ENCODE peak calls at places on chromosome 22, in six cellular contexts. X is transverse colon, G is GM23338, H is HCT116, L is endothelial cell of umbilical vein, B is breast epithelium. N is an unnamed sample.

GRCh38 chr22:22814666-22815396 is 72.8 kb upstream of the IGLL5 start:
- DNase-seq in H (no peak), G (no peak), B (no peak), X (no peak), L (no peak), N (no peak)

GRCh38 chr22:22657712-22658111 is 13.3 kb downstream of the GGTLC2 start:
- DNase-seq in B (no peak), L (no peak), X (no peak), H (no peak), G (no peak), N (no peak)

GRCh38 chr22:22673628-22674027 is 29.2 kb downstream of the GGTLC2 start:
- DNase-seq in X (no peak), G (no peak), L (no peak), B (no peak), H (no peak), N (no peak)

GRCh38 chr22:36289406-36289870 is 36.5 kb downstream of the APOL1 start:
- DNase-seq in X (no peak), B (no peak), H (no peak), L (no peak), G (no peak), N (no peak)

GRCh38 chr22:47543447-47543846 is 781.0 kb downstream of the TBC1D22A start:
- DNase-seq in L (no peak), H (no peak), X (no peak), B (no peak), G (no peak), N (no peak)

GRCh38 chr22:17302616-17303015 is 66.6 kb upstream of the CECR2 start:
- DNase-seq in X (no peak), G (no peak), H (no peak), L (no peak), B (no peak), N (no peak)

GRCh38 chr22:22144858-22145257 is 99.7 kb upstream of the VPREB1 start:
- DNase-seq in L (no peak), X (no peak), G (peak), B (no peak), H (no peak), N (no peak)

GRCh38 chr22:46391486-46392136 is 56.1 kb downstream of the TRMU start:
- DNase-seq in B (no peak), X (no peak), G (no peak), H (no peak), L (no peak), N (no peak)

GRCh38 chr22:44898236-44898635 is 111.6 kb downstream of the PHF21B start:
- DNase-seq in B (peak), H (no peak), L (no peak), G (no peak), X (peak), N (no peak)

GRCh38 chr22:45996241-45997076 is 19.5 kb upstream of the WNT7B start:
- DNase-seq in H (no peak), L (peak), X (peak), G (no peak), B (no peak), N (no peak)

GRCh38 chr22:20792221-20792965 is 18.5 kb downstream of the SERPIND1 start:
- DNase-seq in L (no peak), H (no peak), X (no peak), B (no peak), G (no peak), N (no peak)

GRCh38 chr22:38228873-38229740 is 27.3 kb downstream of the MAFF start:
- DNase-seq in L (peak), H (peak), X (peak), G (no peak), B (peak), N (no peak)
- TF ChIP-seq POLR2AphosphoS5 in L (peak), H (peak), X (peak), G (no peak), B (peak), N (no peak)

DNA sequence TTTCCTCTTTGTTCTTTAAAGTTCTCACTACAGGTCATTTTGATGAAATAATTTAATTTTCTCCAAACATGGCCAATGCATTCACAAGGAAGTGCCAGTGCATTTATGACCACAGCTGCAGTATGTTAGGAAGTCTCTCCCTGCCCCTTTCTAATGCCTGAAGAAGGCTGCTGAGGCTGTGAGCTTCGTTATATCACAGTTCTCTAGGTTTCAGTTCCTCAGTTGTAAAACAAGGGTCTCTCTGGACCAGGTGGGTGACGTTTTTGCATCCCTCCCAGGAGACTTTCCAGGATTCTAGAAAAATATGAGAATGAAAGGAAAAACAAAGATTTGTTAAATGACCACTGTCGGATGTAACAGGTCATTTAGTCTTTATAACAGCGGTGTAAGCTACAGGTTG is 171.6 kb downstream of the LARGE1 start:
- DNase-seq in H (no peak), L (no peak), B (no peak), G (no peak), X (no peak), N (no peak)
- TF ChIP-seq POLR2AphosphoS5 in H (no peak), L (no peak), B (no peak), G (no peak), X (no peak), N (no peak)

GRCh38 chr22:19606332-19607197 is 82.4 kb upstream of the CLDN5 start:
- DNase-seq in H (no peak), X (no peak), L (no peak), G (no peak), B (no peak), N (no peak)

GRCh38 chr22:19604711-19605268 is 80.6 kb upstream of the CLDN5 start:
- DNase-seq in H (no peak), L (peak), G (no peak), B (no peak), X (no peak), N (no peak)

GRCh38 chr22:19607198-19608113 is 83.2 kb upstream of the CLDN5 start:
- DNase-seq in X (peak), H (no peak), G (peak), L (peak), B (peak), N (no peak)

GRCh38 chr22:19605508-19606331 is 81.5 kb upstream of the CLDN5 start:
- DNase-seq in X (no peak), B (no peak), H (no peak), G (no peak), L (no peak), N (no peak)

DNA sequence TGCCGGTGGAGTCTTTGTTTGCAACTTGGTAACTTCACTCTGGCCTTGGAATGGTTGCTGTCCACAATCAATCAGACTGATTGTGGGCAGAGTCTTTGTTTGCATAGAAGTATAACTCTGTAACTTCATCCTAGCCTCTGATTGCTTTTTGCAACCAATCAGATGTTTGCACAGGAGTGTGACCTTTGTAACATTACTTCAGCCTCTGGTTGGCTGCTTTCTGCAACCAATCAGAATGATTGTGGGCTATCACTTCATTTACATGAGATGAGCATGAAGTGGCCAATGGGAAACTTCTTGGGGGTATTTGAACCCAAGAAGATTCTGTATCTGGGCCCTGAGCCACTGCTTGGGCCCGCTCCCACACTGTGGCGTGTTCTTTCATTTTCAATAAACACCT is 79.6 kb upstream of the CLDN5 start:
- DNase-seq in G (no peak), X (no peak), B (no peak), H (no peak), L (no peak), N (no peak)
- TF ChIP-seq POLR2AphosphoS5 in G (no peak), X (no peak), B (no peak), H (no peak), L (no peak), N (no peak)

DNA sequence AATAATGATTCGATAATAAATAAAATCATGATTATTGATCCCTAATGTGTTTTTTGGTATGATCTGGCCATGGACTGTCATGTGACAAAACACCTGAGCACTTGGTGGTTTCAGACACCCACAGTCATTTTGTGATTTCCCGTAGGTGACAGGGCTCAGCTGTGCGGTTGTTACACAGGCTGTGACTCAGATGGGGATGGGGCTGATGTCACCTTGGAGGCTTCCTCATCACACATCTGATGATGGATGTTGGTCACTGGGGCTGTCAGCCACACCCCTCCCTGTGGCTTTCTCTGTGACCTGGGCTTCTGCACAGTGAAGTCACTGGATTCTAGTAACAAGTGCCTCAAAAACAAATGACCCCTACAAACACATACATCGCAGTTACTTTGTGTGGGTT is 995.1 kb downstream of the BRD1 start:
- DNase-seq in L (no peak), X (no peak), G (no peak), H (no peak), B (no peak), N (no peak)
- TF ChIP-seq POLR2AphosphoS5 in L (no peak), X (no peak), G (no peak), H (no peak), B (no peak), N (no peak)

GRCh38 chr22:39519681-39520053 is 695 bp upstream of the ATF4 start:
- DNase-seq in B (no peak), H (no peak), G (peak), X (peak), L (no peak), N (no peak)

GRCh38 chr22:39518996-39519680 is 1.2 kb upstream of the ATF4 start:
- DNase-seq in B (no peak), L (no peak), H (no peak), G (no peak), X (peak), N (no peak)

GRCh38 chr22:39522567-39523300 is 2.4 kb downstream of the ATF4 start:
- DNase-seq in L (peak), G (no peak), X (peak), H (no peak), B (no peak), N (no peak)

GRCh38 chr22:39520054-39520873 is at the start of gene ATF4:
- DNase-seq in G (peak), X (peak), B (peak), L (peak), H (peak), N (peak)

DNA sequence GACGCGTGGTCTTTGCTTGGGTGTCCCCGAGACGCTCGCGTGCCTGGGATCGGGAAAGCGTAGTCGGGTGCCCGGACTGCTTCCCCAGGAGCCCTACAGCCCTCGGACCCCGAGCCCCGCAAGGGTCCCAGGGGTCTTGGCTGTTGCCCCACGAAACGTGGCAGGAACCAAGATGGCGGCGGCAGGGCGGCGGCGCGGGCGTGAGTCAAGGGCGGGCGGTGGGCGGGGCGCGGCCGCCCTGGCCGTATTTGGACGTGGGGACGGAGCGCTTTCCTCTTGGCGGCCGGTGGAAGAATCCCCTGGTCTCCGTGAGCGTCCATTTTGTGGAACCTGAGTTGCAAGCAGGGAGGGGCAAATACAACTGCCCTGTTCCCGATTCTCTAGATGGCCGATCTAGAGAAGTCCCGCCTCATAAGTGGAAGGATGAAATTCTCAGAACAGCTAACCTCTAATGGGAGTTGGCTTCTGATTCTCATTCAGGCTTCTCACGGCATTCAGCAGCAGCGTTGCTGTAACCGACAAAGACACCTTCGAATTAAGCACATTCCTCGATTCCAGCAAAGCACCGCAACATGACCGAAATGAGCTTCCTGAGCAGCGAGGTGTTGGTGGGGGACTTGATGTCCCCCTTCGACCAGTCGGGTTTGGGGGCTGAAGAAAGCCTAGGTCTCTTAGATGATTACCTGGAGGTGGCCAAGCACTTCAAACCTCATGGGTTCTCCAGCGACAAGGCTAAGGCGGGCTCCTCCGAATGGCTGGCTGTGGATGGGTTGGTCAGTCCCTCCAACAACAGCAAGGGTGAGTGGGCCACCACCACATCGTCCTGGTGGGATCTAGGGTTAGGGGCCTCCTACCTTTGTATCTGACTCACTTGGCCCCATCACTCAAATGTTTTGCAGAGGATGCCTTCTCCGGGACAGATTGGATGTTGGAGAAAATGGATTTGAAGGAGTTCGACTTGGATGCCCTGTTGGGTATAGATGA is 804 bp downstream of the ATF4 start:
- DNase-seq in H (no peak), X (peak), L (peak), G (peak), B (peak), N (peak)
- TF ChIP-seq POLR2AphosphoS5 in H (peak), X (no peak), L (peak), G (no peak), B (no peak), N (peak)

GRCh38 chr22:26660961-26661578 is 3.7 kb downstream of the MIAT start:
- DNase-seq in H (no peak), L (no peak), G (peak), B (no peak), X (no peak), N (no peak)

GRCh38 chr22:26658161-26658560 is 773 bp downstream of the MIAT start:
- DNase-seq in G (no peak), X (no peak), L (no peak), B (no peak), H (no peak), N (no peak)

GRCh38 chr22:26662160-26662559 is 4.8 kb downstream of the MIAT start:
- DNase-seq in G (no peak), L (no peak), X (no peak), H (no peak), B (no peak), N (no peak)

GRCh38 chr22:26656896-26657851 is at the start of gene MIAT:
- DNase-seq in L (no peak), X (peak), B (no peak), H (no peak), G (peak), N (peak)

DNA sequence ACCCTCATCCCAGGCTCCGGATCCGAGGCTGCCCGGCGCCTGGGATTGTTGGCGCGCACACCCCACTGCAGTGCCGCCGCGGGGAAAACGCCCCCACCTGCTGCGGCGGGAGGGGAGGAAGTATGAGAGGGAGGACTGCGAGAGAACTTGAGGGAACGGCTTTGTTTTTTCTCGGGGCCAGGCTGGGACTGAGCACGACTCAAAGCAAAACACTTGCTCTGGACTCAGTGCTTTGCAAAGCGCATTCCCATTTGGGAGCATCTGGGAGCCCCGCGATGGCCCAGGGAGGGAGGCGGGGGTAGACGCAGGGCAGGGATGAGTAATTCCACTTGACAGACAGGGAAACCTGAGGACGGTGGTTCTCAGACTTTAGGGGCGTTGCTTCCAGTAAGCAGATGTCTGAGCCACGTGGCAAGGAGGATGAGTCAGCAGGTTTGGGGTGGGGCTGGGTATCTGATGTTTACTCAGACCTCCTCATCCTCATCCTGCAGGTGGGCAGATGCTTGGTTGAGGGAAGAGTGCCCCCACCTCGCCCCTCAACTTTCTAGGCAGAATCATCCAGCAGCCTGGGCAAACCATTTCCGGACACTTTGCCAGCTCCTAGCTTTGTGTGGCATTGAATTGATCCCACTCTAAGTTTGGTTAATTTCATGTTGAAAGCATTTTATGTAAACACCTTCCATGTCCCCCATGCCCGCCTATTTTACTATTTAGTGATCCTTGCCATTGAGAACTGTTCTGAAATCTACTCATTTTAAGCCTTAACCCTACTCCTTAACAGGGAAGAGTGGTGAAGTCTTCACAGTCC is 1.5 kb downstream of the MIAT start:
- DNase-seq in H (peak), G (peak), X (peak), L (peak), B (no peak), N (peak)
- TF ChIP-seq POLR2AphosphoS5 in H (peak), G (peak), X (peak), L (no peak), B (no peak), N (no peak)

GRCh38 chr22:38986629-38987028 is 4.5 kb downstream of the APOBEC3B start:
- DNase-seq in B (no peak), L (no peak), G (no peak), X (no peak), H (no peak), N (no peak)

GRCh38 chr22:38984224-38984623 is 2.1 kb downstream of the APOBEC3B start:
- DNase-seq in H (no peak), L (no peak), X (no peak), B (no peak), G (no peak), N (no peak)

GRCh38 chr22:38981659-38982007 is 514 bp upstream of the APOBEC3B start:
- DNase-seq in G (no peak), H (no peak), X (no peak), L (no peak), B (no peak), N (no peak)

GRCh38 chr22:38981005-38981658 is 1.0 kb upstream of the APOBEC3B start:
- DNase-seq in X (peak), H (peak), B (peak), L (no peak), G (peak), N (no peak)

DNA sequence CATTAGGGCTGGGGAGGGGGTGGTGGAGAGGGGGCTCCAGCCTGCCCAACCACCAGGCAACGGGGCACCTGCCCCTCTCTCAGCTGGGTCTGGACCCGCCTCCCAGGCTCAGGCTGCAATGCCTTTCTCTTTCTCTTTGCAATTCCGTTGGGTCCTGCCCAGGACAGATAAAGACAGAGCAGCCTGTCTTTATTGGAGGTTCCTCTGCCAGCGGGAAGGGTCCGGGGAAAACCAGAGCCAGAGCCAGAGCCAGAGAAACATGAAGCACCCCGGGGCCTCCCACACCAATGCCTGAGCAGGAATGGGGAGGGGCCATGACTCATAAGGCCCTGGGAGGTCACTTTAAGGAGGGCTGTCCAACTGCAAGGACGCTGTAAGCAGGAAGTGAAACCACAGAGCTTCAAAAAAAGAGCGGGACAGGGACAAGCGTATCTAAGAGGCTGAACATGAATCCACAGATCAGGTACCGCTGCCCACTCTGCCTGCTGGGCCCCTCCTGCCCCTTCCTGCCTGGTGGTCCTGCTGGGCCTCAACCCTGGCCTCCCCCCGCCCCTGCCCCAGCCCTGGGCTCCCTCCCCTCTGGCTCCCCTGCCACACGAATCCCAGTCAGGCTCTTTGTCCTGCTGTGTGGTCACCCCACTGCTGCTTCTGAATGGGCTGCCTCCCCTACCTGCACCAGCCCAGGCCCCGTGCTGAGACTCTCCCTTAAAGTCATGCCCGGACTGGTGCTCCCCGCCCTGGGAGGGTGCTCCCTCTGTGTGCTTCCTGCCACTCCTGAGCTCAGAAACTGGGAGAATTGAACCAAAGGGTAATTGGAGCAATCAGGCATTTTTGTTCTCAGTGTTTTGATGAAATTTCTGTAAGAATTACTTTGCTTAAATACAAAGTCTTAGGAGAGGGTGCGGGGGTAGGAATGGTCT is at the start of gene APOBEC3B:
- DNase-seq in X (peak), G (peak), L (peak), H (peak), B (peak), N (peak)
- TF ChIP-seq POLR2AphosphoS5 in X (peak), G (no peak), L (no peak), H (peak), B (no peak), N (no peak)

N was measured in GM12892.